ENCODE peak calls at places on chromosome 7, in seven cellular contexts. B, I, W, R, G, Z and U are unnamed samples.
A peak's percentile ranks its signal among the peaks of the same experiment; 100 is the strongest.

GRCh38 chr7:77352688-77353406 is 63.3 kb downstream of the GSAP start:
- DNase-seq in B (no peak), I (no peak), W (no peak), R (no peak), G (peak; percentile 73), Z (no peak), U (no peak)

GRCh38 chr7:102009628-102010027 is 192.2 kb downstream of the CUX1 start:
- DNase-seq in B (no peak), I (no peak), W (no peak), R (no peak), G (no peak), Z (no peak), U (no peak)

GRCh38 chr7:150874401-150875198 is 22.3 kb downstream of the AOC1 start:
- DNase-seq in B (no peak), I (no peak), W (no peak), R (no peak), G (no peak), Z (peak; percentile 4), U (no peak)

GRCh38 chr7:37341033-37341630 is 107.5 kb downstream of the ELMO1 start:
- DNase-seq in B (no peak), I (no peak), W (no peak), R (no peak), G (peak; percentile 91), Z (no peak), U (no peak)

GRCh38 chr7:103704701-103705100 is 258.7 kb upstream of the SLC26A5 start:
- DNase-seq in B (no peak), I (no peak), W (no peak), R (no peak), G (no peak), Z (no peak), U (no peak)

GRCh38 chr7:13826752-13827151 is 162.7 kb downstream of the ETV1 start:
- DNase-seq in B (no peak), I (no peak), W (no peak), R (no peak), G (no peak), Z (no peak), U (no peak)

GRCh38 chr7:120588411-120588810 is 269.5 kb downstream of the TSPAN12 start:
- DNase-seq in B (no peak), I (no peak), W (no peak), R (no peak), G (no peak), Z (no peak), U (no peak)

GRCh38 chr7:81693080-81693479 is 76.8 kb downstream of the HGF start:
- DNase-seq in B (no peak), I (no peak), W (no peak), R (no peak), G (no peak), Z (no peak), U (no peak)

GRCh38 chr7:27113991-27114866 is 11.7 kb upstream of the HOXA2 start:
- DNase-seq in B (no peak), I (no peak), W (no peak), R (no peak), G (no peak), Z (peak; percentile 59), U (no peak)